ENCODE peak calls at places on chromosomes 1 and 21, in nine cellular contexts. B is MM.1S, E is neural progenitor cell, N is GM23248, K is HCT116, G is hepatocyte, C is OCI-LY7, Z is SK-N-SH, L is GM23338. M is an unnamed sample.
A peak's percentile ranks its signal among the peaks of the same experiment; 100 is the strongest.

GRCh38 chr1:167747988-167748387 is 26.2 kb downstream of the MPZL1 start:
- DNase-seq in B (no peak), E (no peak), N (no peak), K (no peak), G (no peak), C (no peak), Z (no peak), L (no peak), M (no peak)

GRCh38 chr1:85663382-85663781 is 44.9 kb downstream of the ZNHIT6 start:
- DNase-seq in B (no peak), E (no peak), N (no peak), K (no peak), G (no peak), C (no peak), Z (no peak), L (no peak), M (no peak)

GRCh38 chr1:1067284-1068076 is 6.6 kb downstream of the RNF223 start:
- DNase-seq in B (no peak), E (no peak), N (no peak), K (no peak), G (no peak), C (no peak), Z (no peak), L (no peak), M (peak; percentile 82)

GRCh38 chr1:24769656-24770651 is 24.7 kb downstream of the CLIC4 start:
- DNase-seq in B (no peak), E (no peak), N (peak; percentile 93), K (no peak), G (peak; percentile 43), C (no peak), Z (no peak), L (no peak), M (peak; percentile 79)

GRCh38 chr1:43267291-43267805 is 2.4 kb upstream of the TMEM125 start:
- DNase-seq in B (no peak), E (no peak), N (peak; percentile 77), K (no peak), G (peak; percentile 46), C (no peak), Z (no peak), L (peak; percentile 36), M (no peak)

GRCh38 chr21:35062016-35062415 is 12.9 kb upstream of the RUNX1 start:
- DNase-seq in B (no peak), E (no peak), N (no peak), K (no peak), G (no peak), C (no peak), Z (no peak), L (no peak), M (no peak)

GRCh38 chr1:36888811-36889477 is 145.4 kb downstream of the GRIK3 start:
- DNase-seq in B (no peak), E (no peak), N (no peak), K (no peak), G (no peak), C (no peak), Z (no peak), L (no peak), M (no peak)

GRCh38 chr1:184825571-184825970 is 70.9 kb upstream of the EDEM3 start:
- DNase-seq in B (peak; percentile 36), E (no peak), N (no peak), K (no peak), G (no peak), C (no peak), Z (no peak), L (no peak), M (no peak)

GRCh38 chr1:201385299-201385891 is 7.9 kb upstream of the TNNT2 start:
- DNase-seq in B (peak; percentile 58), E (peak; percentile 74), N (peak; percentile 58), K (no peak), G (peak; percentile 81), C (peak; percentile 63), Z (peak; percentile 82), L (peak; percentile 82), M (peak; percentile 99)

GRCh38 chr1:234495231-234495990 is 16.4 kb upstream of the TARBP1 start:
- DNase-seq in B (peak; percentile 79), E (peak; percentile 27), N (peak; percentile 91), K (no peak), G (peak; percentile 48), C (peak; percentile 51), Z (no peak), L (no peak), M (peak; percentile 78)

GRCh38 chr21:16571594-16571993 is 841.8 kb downstream of the USP25 start:
- DNase-seq in B (no peak), E (no peak), N (peak; percentile 32), K (no peak), G (no peak), C (no peak), Z (no peak), L (no peak), M (no peak)

GRCh38 chr1:172600615-172601014 is 58.3 kb upstream of the FASLG start:
- DNase-seq in B (no peak), E (no peak), N (no peak), K (no peak), G (no peak), C (no peak), Z (no peak), L (no peak), M (no peak)

GRCh38 chr1:230825061-230825803 is 43.1 kb downstream of the C1orf198 start:
- DNase-seq in B (peak; percentile 41), E (no peak), N (peak; percentile 86), K (no peak), G (peak; percentile 73), C (no peak), Z (peak; percentile 43), L (no peak), M (peak; percentile 88)

GRCh38 chr1:26531651-26532131 is 2.1 kb downstream of the RPS6KA1 start:
- DNase-seq in B (no peak), E (no peak), N (no peak), K (no peak), G (peak; percentile 31), C (no peak), Z (peak; percentile 13), L (peak; percentile 48), M (no peak)
- H3K27ac ChIP-seq in B (no peak overlapping the region), E (no peak overlapping the region), N (no peak overlapping the region), K (peak overlapping the region; percentile 85), G (peak overlapping the region; percentile 95), C (peak overlapping the region; percentile 55), Z (no peak overlapping the region), L (peak overlapping the region; percentile 88), M (peak overlapping the region; percentile 70)

GRCh38 chr1:46689326-46689725 is 17.7 kb downstream of the TEX38 start:
- DNase-seq in B (peak; percentile 86), E (peak; percentile 20), N (no peak), K (no peak), G (no peak), C (no peak), Z (no peak), L (no peak), M (no peak)
- H2AFZ ChIP-seq in B (no peak overlapping the region), E (no peak overlapping the region), N (no peak overlapping the region), K (no peak overlapping the region), G (no peak overlapping the region), C (no peak overlapping the region), Z (no peak overlapping the region), L (no peak overlapping the region), M (no peak overlapping the region)

DNA sequence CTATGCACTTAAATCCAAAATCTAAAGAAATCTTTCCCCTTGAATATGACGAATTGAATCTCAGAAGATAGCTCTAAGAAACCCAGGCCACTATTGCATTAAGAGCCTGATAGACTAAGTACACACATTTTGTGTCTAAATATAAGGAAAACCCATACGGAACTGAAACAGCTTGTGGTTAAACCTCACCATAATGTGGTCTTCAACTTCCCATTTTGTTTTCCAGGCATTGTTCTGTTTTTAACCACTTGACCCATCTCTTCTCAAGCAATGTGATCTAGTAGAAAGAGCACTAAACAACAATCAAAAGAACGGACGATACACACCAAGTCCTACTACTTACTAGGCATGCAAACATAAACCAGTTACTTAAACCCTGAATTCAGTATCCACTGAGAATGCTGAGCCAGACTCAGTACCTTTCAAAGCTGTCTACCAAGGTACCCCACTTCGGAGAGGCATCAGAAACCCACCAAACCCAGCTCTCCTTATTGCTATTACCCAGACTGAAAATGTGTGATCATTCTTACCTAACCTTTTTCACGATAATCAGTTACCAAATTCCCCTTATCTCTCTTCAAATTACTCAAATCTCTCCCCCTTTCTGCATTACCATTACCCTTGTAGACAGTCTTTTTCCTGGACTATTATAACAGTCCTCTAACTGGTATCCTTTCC is 12.8 kb downstream of the OTUD7B start:
- DNase-seq in B (peak; percentile 85), E (no peak), N (no peak), K (no peak), G (no peak), C (peak; percentile 75), Z (no peak), L (no peak), M (no peak)
- TF ChIP-seq EZH2phosphoT487 in B (no peak), E (no peak), N (no peak), K (no peak), G (no peak), C (no peak), Z (no peak), L (no peak), M (no peak)

DNA sequence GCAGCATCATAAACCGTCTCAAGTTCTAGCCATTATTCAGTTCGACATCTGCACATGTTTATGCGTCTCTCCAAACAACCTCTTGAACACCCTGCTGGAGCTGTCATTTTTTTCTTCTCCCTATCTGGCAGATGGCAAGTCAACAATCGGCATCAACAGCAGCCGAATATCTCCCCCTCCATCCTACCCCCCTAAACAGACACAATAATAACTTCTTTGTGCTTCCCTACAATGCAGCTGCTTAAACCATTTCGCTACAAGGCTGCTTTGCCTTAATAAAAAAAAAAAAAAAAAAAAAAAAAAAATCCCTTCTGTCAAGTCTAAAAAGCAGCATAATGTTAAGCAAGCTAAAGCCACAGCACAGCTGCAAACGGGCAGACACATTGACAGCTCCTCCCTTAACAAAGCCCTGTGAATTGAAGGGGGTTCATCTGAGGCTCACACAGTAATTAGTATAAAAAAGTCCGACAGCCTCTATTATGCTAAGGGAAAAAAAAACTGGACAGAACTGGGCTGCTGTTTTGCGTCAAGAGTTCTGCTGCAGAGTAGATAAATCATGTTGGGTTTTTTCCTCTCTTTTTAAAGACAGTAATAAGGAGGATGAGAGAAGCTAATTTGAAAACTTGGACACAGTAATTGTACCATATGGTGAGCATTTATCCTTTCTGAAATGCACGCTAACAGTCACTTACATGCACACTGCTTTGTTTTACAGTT is 136.4 kb downstream of the AKT3 start:
- DNase-seq in B (no peak), E (peak; percentile 67), N (peak; percentile 47), K (no peak), G (no peak), C (no peak), Z (peak; percentile 36), L (no peak), M (no peak)
- H3K27ac ChIP-seq in B (no peak overlapping the region), E (no peak overlapping the region), N (peak overlapping the region; percentile 25), K (no peak overlapping the region), G (no peak overlapping the region), C (no peak overlapping the region), Z (peak overlapping the region; percentile 91), L (no peak overlapping the region), M (no peak overlapping the region)